ENCODE peak calls at places on chromosomes 16 and 17, in eight cellular contexts. E, O, K, F, Z, G, N and H are unnamed samples.

GRCh38 chr17:60941028-60941427 is 263.4 kb downstream of the BCAS3 start:
- DNase-seq in E (peak; percentile 86), O (peak; percentile 50), K (peak; percentile 19), F (peak; percentile 86), Z (peak; percentile 82), G (no peak), N (peak; percentile 71), H (no peak)

GRCh38 chr17:50109785-50110184 is 14.6 kb downstream of the PDK2 start:
- DNase-seq in E (no peak), O (no peak), K (no peak), F (no peak), Z (no peak), G (no peak), N (no peak), H (no peak)

GRCh38 chr16:4329354-4329775 is 13.5 kb downstream of the GLIS2 start:
- DNase-seq in E (no peak), O (no peak), K (no peak), F (no peak), Z (no peak), G (peak; percentile 2), N (no peak), H (no peak)

GRCh38 chr17:30571921-30572320 is 94.7 kb downstream of the GOSR1 start:
- DNase-seq in E (no peak), O (no peak), K (no peak), F (no peak), Z (no peak), G (no peak), N (no peak), H (no peak)

GRCh38 chr16:15548482-15548891 is 94.5 kb downstream of the MARF1 start:
- DNase-seq in E (no peak), O (no peak), K (no peak), F (no peak), Z (no peak), G (no peak), N (no peak), H (no peak)

GRCh38 chr16:82735696-82736095 is 108.9 kb downstream of the CDH13 start:
- DNase-seq in E (no peak), O (no peak), K (no peak), F (no peak), Z (no peak), G (no peak), N (no peak), H (no peak)

GRCh38 chr17:68600123-68600880 is 865 bp downstream of the FAM20A start:
- DNase-seq in E (no peak), O (peak; percentile 56), K (no peak), F (no peak), Z (no peak), G (no peak), N (no peak), H (peak; percentile 58)

GRCh38 chr17:40518401-40519088 is 17.1 kb upstream of the TNS4 start:
- DNase-seq in E (peak; percentile 30), O (no peak), K (peak; percentile 89), F (no peak), Z (peak; percentile 70), G (no peak), N (no peak), H (no peak)

GRCh38 chr17:57915980-57916757 is 39.0 kb downstream of the CUEDC1 start:
- DNase-seq in E (no peak), O (no peak), K (no peak), F (no peak), Z (no peak), G (no peak), N (no peak), H (peak; percentile 60)

GRCh38 chr16:12067714-12068401 is 91.3 kb downstream of the SNX29 start:
- DNase-seq in E (peak; percentile 77), O (peak; percentile 65), K (peak; percentile 72), F (peak; percentile 78), Z (peak; percentile 58), G (peak; percentile 38), N (no peak), H (peak; percentile 37)

GRCh38 chr17:40311575-40311974 is 2.6 kb downstream of the RARA start:
- DNase-seq in E (no peak), O (no peak), K (peak; percentile 51), F (no peak), Z (peak; percentile 65), G (no peak), N (peak; percentile 77), H (no peak)

GRCh38 chr17:48910370-48910769 is 2.2 kb downstream of the UBE2Z start:
- DNase-seq in E (no peak), O (no peak), K (no peak), F (no peak), Z (no peak), G (no peak), N (no peak), H (no peak)

GRCh38 chr17:75634376-75634740 is 1.1 kb downstream of the SMIM5 start:
- DNase-seq in E (no peak), O (no peak), K (no peak), F (no peak), Z (no peak), G (no peak), N (no peak), H (no peak)

GRCh38 chr17:75059369-75060345 is 12.6 kb downstream of the KCTD2 start:
- DNase-seq in E (peak; percentile 74), O (no peak), K (no peak), F (peak; percentile 54), Z (no peak), G (no peak), N (peak; percentile 39), H (no peak)

GRCh38 chr17:27296427-27296979 is 2.6 kb downstream of the WSB1 start:
- DNase-seq in E (peak; percentile 74), O (no peak), K (peak; percentile 41), F (peak; percentile 38), Z (no peak), G (no peak), N (no peak), H (no peak)

GRCh38 chr17:79064026-79064425 is 10.6 kb upstream of the ENGASE start:
- DNase-seq in E (no peak), O (no peak), K (no peak), F (no peak), Z (no peak), G (no peak), N (no peak), H (no peak)

GRCh38 chr17:71740866-71741265 is 380.0 kb upstream of the SOX9 start:
- DNase-seq in E (no peak), O (no peak), K (no peak), F (no peak), Z (no peak), G (no peak), N (no peak), H (no peak)

GRCh38 chr17:38350035-38350434 is 1.6 kb upstream of the SOCS7 start:
- DNase-seq in E (no peak), O (no peak), K (no peak), F (no peak), Z (no peak), G (no peak), N (no peak), H (no peak)

GRCh38 chr17:61669522-61669921 is 78.5 kb upstream of the NACA2 start:
- DNase-seq in E (no peak), O (no peak), K (no peak), F (no peak), Z (no peak), G (no peak), N (no peak), H (no peak)

GRCh38 chr16:49876716-49877129 is 20.8 kb upstream of the ZNF423 start:
- DNase-seq in E (no peak), O (peak; percentile 60), K (peak; percentile 45), F (no peak), Z (peak; percentile 89), G (no peak), N (peak; percentile 45), H (peak; percentile 89)

GRCh38 chr16:23803591-23804123 is 32.1 kb upstream of the PRKCB start:
- DNase-seq in E (peak; percentile 16), O (peak; percentile 48), K (peak; percentile 50), F (no peak), Z (peak; percentile 73), G (peak; percentile 75), N (peak; percentile 48), H (peak; percentile 11)

GRCh38 chr16:15035163-15035729 is 20.6 kb downstream of the NTAN1 start:
- DNase-seq in E (no peak), O (no peak), K (no peak), F (no peak), Z (no peak), G (no peak), N (no peak), H (no peak)

GRCh38 chr16:23124315-23124714 is 24.9 kb downstream of the USP31 start:
- DNase-seq in E (peak; percentile 68), O (no peak), K (peak; percentile 77), F (no peak), Z (no peak), G (no peak), N (no peak), H (no peak)

GRCh38 chr17:38727661-38728220 is 2.4 kb upstream of the CISD3 start:
- DNase-seq in E (no peak), O (no peak), K (no peak), F (no peak), Z (no peak), G (peak; percentile 66), N (no peak), H (no peak)

GRCh38 chr16:10983175-10983558 is 38.8 kb downstream of the CLEC16A start:
- DNase-seq in E (no peak), O (no peak), K (no peak), F (no peak), Z (peak; percentile 37), G (no peak), N (no peak), H (no peak)
- TF ChIP-seq CTCF in E (no peak), O (no peak), K (no peak), F (peak; percentile 4), Z (peak; percentile 27), G (no peak), N (no peak), H (no peak)

GRCh38 chr17:33038740-33039139 is 47.1 kb downstream of the SPACA3 start:
- DNase-seq in E (no peak), O (no peak), K (peak; percentile 26), F (no peak), Z (peak; percentile 52), G (no peak), N (no peak), H (peak; percentile 60)
- TF ChIP-seq CTCF in E (peak; percentile 79), O (no peak), K (peak; percentile 40), F (peak; percentile 67), Z (peak; percentile 43), G (no peak), N (peak; percentile 33), H (peak; percentile 83)

GRCh38 chr17:7394452-7395191 is at the start of gene PLSCR3:
- DNase-seq in E (peak; percentile 85), O (peak; percentile 86), K (peak; percentile 79), F (peak; percentile 51), Z (peak; percentile 90), G (peak; percentile 73), N (peak; percentile 87), H (peak; percentile 72)
- TF ChIP-seq CTCF in E (peak; percentile 57), O (no peak), K (peak; percentile 17), F (peak; percentile 51), Z (no peak), G (no peak), N (peak; percentile 27), H (peak; percentile 63)

DNA sequence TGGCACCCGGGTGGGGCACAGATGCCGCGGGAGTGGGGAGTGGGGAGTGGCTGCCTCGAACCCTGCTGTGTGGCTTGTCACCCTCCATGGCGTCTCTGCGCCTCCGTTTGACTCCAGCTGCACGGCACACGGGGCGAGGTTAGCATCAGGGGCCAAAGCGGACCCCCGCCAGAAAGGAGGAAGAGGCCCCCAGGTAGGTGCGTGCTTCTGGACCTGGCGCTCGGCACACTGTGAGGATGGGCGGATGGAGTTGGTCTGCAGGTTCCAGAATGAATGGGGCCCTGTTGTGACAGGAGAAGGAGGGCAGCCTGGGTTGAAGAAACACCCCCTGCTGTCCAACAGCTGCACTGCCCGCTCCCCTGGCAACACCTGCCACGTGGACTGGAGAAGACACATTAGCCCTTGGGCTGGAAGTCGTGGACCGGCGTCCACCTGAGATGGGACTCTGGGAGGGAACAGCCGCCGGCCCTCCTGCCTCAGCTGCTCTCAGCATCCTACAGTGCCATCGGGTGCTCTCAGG is 9.4 kb upstream of the FASN start:
- DNase-seq in E (no peak), O (no peak), K (no peak), F (no peak), Z (no peak), G (no peak), N (no peak), H (no peak)
- TF ChIP-seq CTCF in E (no peak), O (no peak), K (no peak), F (peak; percentile 32), Z (no peak), G (no peak), N (peak; percentile 17), H (peak; percentile 37)